ENCODE peak calls at places on chromosomes 13 and 19, in nine cellular contexts. C is upper lobe of right lung, W is ovary, H is fibroblast of lung, D is head of caudate nucleus, J is GM20000, F is GM03348, K is frontal cortex, U is T-helper 1 cell. A is an unnamed sample.

GRCh38 chr19:56253737-56254136 is 18.8 kb upstream of the EDDM13 start:
- DNase-seq in W (no peak), U (no peak), C (no peak), D (no peak), H (peak; percentile 51), K (peak; percentile 58), F (peak; percentile 70), J (peak; percentile 48), A (peak; percentile 36)

GRCh38 chr13:81473366-81473899 is 1132.5 kb upstream of the SPRY2 start:
- DNase-seq in F (no peak), U (no peak), K (no peak), H (no peak), C (no peak), D (no peak), W (no peak), J (no peak), A (no peak)

GRCh38 chr13:45807520-45808099 is 43.9 kb downstream of the SIAH3 start:
- DNase-seq in J (peak; percentile 56), D (peak; percentile 18), K (peak; percentile 61), C (no peak), H (peak; percentile 42), W (no peak), F (peak; percentile 60), U (no peak), A (peak; percentile 33)

GRCh38 chr13:20940083-20940482 is 37.5 kb upstream of the XPO4 start:
- DNase-seq in W (no peak), C (no peak), U (no peak), J (no peak), H (peak; percentile 47), K (no peak), F (peak; percentile 58), D (no peak), A (no peak)

GRCh38 chr13:107968470-107968869 is 246.9 kb downstream of the LIG4 start:
- DNase-seq in H (no peak), K (no peak), D (no peak), J (no peak), W (no peak), F (no peak), C (no peak), U (no peak), A (no peak)

GRCh38 chr13:106680796-106681482 is 113.0 kb upstream of the ARGLU1 start:
- DNase-seq in U (no peak), D (peak; percentile 51), W (no peak), H (no peak), C (no peak), K (peak; percentile 16), F (no peak), J (no peak), A (peak; percentile 42)

GRCh38 chr13:28584873-28585317 is 74.0 kb upstream of the POMP start:
- DNase-seq in W (no peak), J (no peak), U (no peak), K (no peak), F (peak; percentile 72), D (no peak), C (no peak), H (peak; percentile 67), A (no peak)

GRCh38 chr13:95714142-95714832 is 37.3 kb downstream of the DNAJC3 start:
- DNase-seq in W (no peak), H (peak; percentile 83), D (no peak), K (no peak), C (no peak), F (peak; percentile 67), J (no peak), U (no peak), A (no peak)

GRCh38 chr19:13026478-13026999 is 31.3 kb downstream of the NFIX start:
- DNase-seq in H (peak; percentile 74), J (no peak), D (no peak), F (no peak), C (no peak), U (no peak), K (no peak), W (no peak), A (no peak)

GRCh38 chr19:39064405-39064804 is 19.8 kb upstream of the ACP7 start:
- DNase-seq in W (no peak), D (no peak), C (no peak), J (no peak), U (no peak), H (no peak), K (no peak), F (no peak), A (no peak)

GRCh38 chr13:62879071-62879470 is 1463.4 kb upstream of the PCDH20 start:
- DNase-seq in J (no peak), H (peak; percentile 32), F (peak; percentile 6), W (no peak), U (no peak), C (no peak), D (no peak), K (no peak), A (no peak)

GRCh38 chr13:112686987-112687386 is 2.9 kb upstream of the ATP11A start:
- DNase-seq in F (no peak), H (no peak), C (peak; percentile 57), K (no peak), D (no peak), W (no peak), U (no peak), J (no peak), A (no peak)

GRCh38 chr13:42968906-42969305 is 23.1 kb downstream of the EPSTI1 start:
- DNase-seq in K (no peak), J (no peak), W (no peak), F (no peak), C (peak; percentile 82), H (no peak), D (no peak), U (no peak), A (no peak)

GRCh38 chr19:18420931-18421330 is 1.7 kb downstream of the SSBP4 start:
- DNase-seq in F (no peak), D (no peak), C (no peak), U (no peak), K (no peak), J (no peak), W (no peak), H (no peak), A (no peak)

GRCh38 chr19:17997969-17998826 is 9.8 kb upstream of the ARRDC2 start:
- DNase-seq in W (no peak), C (peak; percentile 70), F (peak; percentile 33), K (no peak), D (no peak), J (no peak), U (no peak), H (no peak), A (no peak)